ENCODE peak calls at places on chromosomes 6 and 20, in six cellular contexts. D is A549, L is neuronal stem cell, E is tibial nerve, I is dorsolateral prefrontal cortex, J is body of pancreas. W is an unnamed sample.

GRCh38 chr6:125829433-125829832 is 38.7 kb downstream of the NCOA7 start:
- DNase-seq in D (no peak), L (no peak), I (no peak), J (no peak), E (no peak), W (peak; percentile 48)

GRCh38 chr6:144013486-144013909 is 5.4 kb upstream of the PLAGL1 start:
- DNase-seq in D (peak; percentile 13), L (peak; percentile 78), I (peak; percentile 78), J (peak; percentile 82), E (no peak), W (peak; percentile 83)

GRCh38 chr6:112296122-112296521 is 41.8 kb upstream of the LAMA4 start:
- DNase-seq in J (no peak), L (no peak), I (no peak), E (no peak), D (peak; percentile 14), W (no peak)

GRCh38 chr6:166999845-167000253 is 652 bp downstream of the CEP43 start:
- DNase-seq in D (no peak), E (no peak), J (no peak), L (no peak), I (no peak), W (peak; percentile 69)

GRCh38 chr20:44961868-44962267 is 1.7 kb upstream of the TOMM34 start:
- DNase-seq in L (no peak), I (no peak), J (no peak), E (no peak), D (no peak), W (no peak)

GRCh38 chr6:8627085-8627861 is 191.9 kb upstream of the SLC35B3 start:
- DNase-seq in D (no peak), L (no peak), J (no peak), I (no peak), E (no peak), W (no peak)

GRCh38 chr20:3563548-3564177 is 92.8 kb downstream of the ATRN start:
- DNase-seq in E (no peak), J (no peak), D (peak; percentile 37), I (no peak), L (peak; percentile 23), W (peak; percentile 31)

GRCh38 chr6:28910901-28911680 is 12.7 kb downstream of the TRIM27 start:
- DNase-seq in I (no peak), J (no peak), E (no peak), D (no peak), L (no peak), W (no peak)

GRCh38 chr6:166955865-166956443 is 396 bp downstream of the RNASET2 start:
- DNase-seq in I (no peak), E (no peak), D (peak; percentile 6), J (peak; percentile 57), L (no peak), W (no peak)

GRCh38 chr6:100633096-100633766 is 168.5 kb upstream of the SIM1 start:
- DNase-seq in L (peak; percentile 5), J (no peak), D (peak; percentile 16), E (no peak), I (peak; percentile 14), W (peak; percentile 2)

GRCh38 chr6:157625764-157626163 is 197.3 kb upstream of the SNX9 start:
- DNase-seq in I (no peak), J (no peak), L (no peak), E (no peak), D (no peak), W (no peak)

GRCh38 chr6:16671302-16672289 is 89.7 kb downstream of the ATXN1 start:
- DNase-seq in J (no peak), E (no peak), I (no peak), D (no peak), L (no peak), W (peak; percentile 26)

GRCh38 chr6:29141606-29142005 is 29.1 kb upstream of the OR2J2 start:
- DNase-seq in D (no peak), I (no peak), J (no peak), E (no peak), L (no peak), W (no peak)

GRCh38 chr6:20170455-20171148 is 41.7 kb downstream of the MBOAT1 start:
- DNase-seq in D (no peak), E (no peak), L (no peak), I (no peak), J (no peak), W (no peak)

GRCh38 chr6:20168668-20169633 is 43.3 kb downstream of the MBOAT1 start:
- DNase-seq in I (no peak), D (no peak), E (no peak), L (no peak), J (no peak), W (no peak)

GRCh38 chr6:20172842-20173456 is 39.3 kb downstream of the MBOAT1 start:
- DNase-seq in D (no peak), E (no peak), L (no peak), I (no peak), J (no peak), W (no peak)

GRCh38 chr6:20166226-20166625 is 46.0 kb downstream of the MBOAT1 start:
- DNase-seq in E (no peak), L (no peak), J (no peak), I (no peak), D (no peak), W (no peak)

DNA sequence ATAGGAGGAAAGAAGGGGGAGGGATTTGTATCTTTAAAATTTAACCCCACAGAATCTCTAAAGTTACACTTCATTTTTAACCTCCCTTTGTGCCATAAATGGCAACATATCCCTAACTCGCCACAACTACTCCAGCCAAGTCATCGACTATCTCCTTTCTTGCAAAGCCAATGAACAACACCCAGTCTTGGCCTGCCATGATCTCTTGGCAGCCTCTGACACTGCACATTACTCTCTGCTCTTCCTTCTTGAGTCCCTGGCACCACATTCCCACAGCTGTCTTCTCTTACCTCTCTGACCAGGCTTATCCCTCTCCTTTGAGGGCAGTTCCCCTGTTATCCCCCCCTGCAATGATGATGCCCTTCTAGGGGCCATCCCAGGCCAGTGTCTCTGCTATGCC is 42.5 kb downstream of the MBOAT1 start:
- DNase-seq in J (no peak), E (no peak), L (no peak), I (no peak), D (no peak), W (no peak)
- H3K4me3 ChIP-seq in J (no peak overlapping the region), E (no peak overlapping the region), L (no peak overlapping the region), I (no peak overlapping the region), D (no peak overlapping the region), W (no peak overlapping the region)

DNA sequence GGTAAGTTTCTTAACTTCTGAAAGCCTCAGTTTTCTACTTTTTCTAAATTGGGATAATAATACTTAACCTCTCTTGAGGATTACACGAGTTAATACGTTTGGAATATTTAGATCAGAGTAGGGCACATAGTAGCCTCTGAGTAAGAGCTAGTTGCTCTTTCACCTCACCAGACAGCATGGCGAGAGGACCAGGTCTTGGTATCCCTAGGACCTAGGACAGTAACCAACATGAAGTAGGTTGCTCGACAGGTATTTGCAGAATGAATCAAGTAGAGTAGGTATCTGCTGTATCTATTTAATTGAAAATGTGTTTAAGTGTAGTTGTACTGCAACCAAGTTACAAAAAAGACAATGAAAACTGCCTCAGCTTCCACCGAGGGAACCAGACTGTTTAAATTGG is 1.4 kb downstream of the CDC5L start:
- DNase-seq in J (no peak), D (no peak), E (no peak), I (no peak), L (no peak), W (no peak)
- H3K4me3 ChIP-seq in J (no peak overlapping the region), D (peak overlapping the region; percentile 79), E (no peak overlapping the region), I (peak overlapping the region; percentile 89), L (peak overlapping the region; percentile 63), W (no peak overlapping the region)

GRCh38 chr6:36599791-36600209 is 5.6 kb downstream of the SRSF3 start:
- DNase-seq in L (no peak), I (peak; percentile 61), E (no peak), D (no peak), J (no peak), W (peak; percentile 55)

GRCh38 chr6:36598326-36598725 is 4.2 kb downstream of the SRSF3 start:
- DNase-seq in I (no peak), J (no peak), L (no peak), E (no peak), D (no peak), W (no peak)

GRCh38 chr6:36597775-36598174 is 3.6 kb downstream of the SRSF3 start:
- DNase-seq in I (no peak), D (no peak), J (no peak), E (no peak), L (no peak), W (no peak)

GRCh38 chr6:36600564-36601146 is 6.5 kb downstream of the SRSF3 start:
- DNase-seq in L (no peak), D (no peak), J (no peak), E (no peak), I (no peak), W (no peak)

GRCh38 chr6:36598739-36599318 is 4.7 kb downstream of the SRSF3 start:
- DNase-seq in L (no peak), E (no peak), J (no peak), I (no peak), D (no peak), W (no peak)
- H3K4me3 ChIP-seq in L (no peak overlapping the region), E (peak overlapping the region; percentile 58), J (no peak overlapping the region), I (peak overlapping the region; percentile 86), D (peak overlapping the region; percentile 86), W (no peak overlapping the region)

GRCh38 chr6:119814609-119815400 is 465.2 kb upstream of the MAN1A1 start:
- DNase-seq in I (no peak), E (no peak), J (no peak), D (no peak), L (no peak), W (no peak)
- H3K4me3 ChIP-seq in I (no peak overlapping the region), E (no peak overlapping the region), J (no peak overlapping the region), D (no peak overlapping the region), L (no peak overlapping the region), W (no peak overlapping the region)

GRCh38 chr20:35173576-35174192 is 1.8 kb downstream of the PROCR start:
- DNase-seq in L (no peak), J (no peak), I (no peak), E (peak; percentile 19), D (no peak), W (no peak)
- H3K4me3 ChIP-seq in L (no peak overlapping the region), J (no peak overlapping the region), I (no peak overlapping the region), E (no peak overlapping the region), D (peak overlapping the region; percentile 17), W (no peak overlapping the region)

DNA sequence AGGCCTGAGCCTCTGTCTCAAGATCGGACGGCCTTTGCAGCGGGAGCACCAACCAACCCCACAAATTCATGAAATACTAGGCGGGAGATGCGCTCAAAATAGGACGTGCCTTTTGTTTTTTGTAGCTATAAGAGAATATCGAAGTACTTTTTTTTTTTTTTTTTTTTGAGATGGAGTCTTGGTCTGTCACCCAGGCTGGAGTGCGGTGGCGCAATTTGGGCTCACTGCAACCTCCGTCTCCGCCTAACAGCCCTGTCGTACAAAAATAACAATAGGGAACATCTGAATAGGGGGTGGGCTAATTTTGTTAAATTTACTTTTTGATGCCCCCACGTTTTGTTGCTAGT is 5.9 kb upstream of the TUBB2A start:
- DNase-seq in I (peak; percentile 21), J (no peak), L (no peak), D (no peak), E (no peak), W (no peak)
- H3K4me3 ChIP-seq in I (peak overlapping the region; percentile 75), J (no peak overlapping the region), L (no peak overlapping the region), D (peak overlapping the region; percentile 65), E (peak overlapping the region; percentile 92), W (peak overlapping the region; percentile 78)